ENCODE peak calls at places on chromosomes 11 and 22, in seven cellular contexts. V is OCI-LY7, X is cardiac muscle cell, I is mesenchymal stem cell, L is upper lobe of right lung, R is left ventricle myocardium inferior, J is heart left ventricle. Q is an unnamed sample.

GRCh38 chr22:19352217-19352616 is 60.7 kb upstream of the CLTCL1 start:
- DNase-seq in V (no peak), X (no peak), I (no peak), L (no peak), R (no peak), J (no peak), Q (no peak)

GRCh38 chr11:46251954-46252353 is 25.5 kb upstream of the CREB3L1 start:
- DNase-seq in V (no peak), X (no peak), I (no peak), L (no peak), R (no peak), J (no peak), Q (no peak)

GRCh38 chr11:61760946-61761345 is 8.5 kb downstream of the MYRF start:
- DNase-seq in V (no peak), X (no peak), I (no peak), L (no peak), R (no peak), J (no peak), Q (no peak)

GRCh38 chr11:33347490-33348125 is 90.4 kb downstream of the HIPK3 start:
- DNase-seq in V (no peak), X (no peak), I (no peak), L (no peak), R (no peak), J (no peak), Q (no peak)

GRCh38 chr11:123526027-123526805 is 96.1 kb downstream of the GRAMD1B start:
- DNase-seq in V (no peak), X (no peak), I (no peak), L (no peak), R (no peak), J (no peak), Q (no peak)

GRCh38 chr11:105181100-105181499 is 41.5 kb upstream of the CARD18 start:
- DNase-seq in V (no peak), X (peak), I (peak), L (no peak), R (no peak), J (peak), Q (no peak)

GRCh38 chr11:76659672-76660532 is 10.6 kb downstream of the LRRC32 start:
- DNase-seq in V (no peak), X (no peak), I (no peak), L (peak), R (no peak), J (peak), Q (no peak)

GRCh38 chr11:60951909-60952741 is at the start of gene SLC15A3:
- DNase-seq in V (peak), X (no peak), I (peak), L (peak), R (peak), J (peak), Q (no peak)

GRCh38 chr11:132158091-132158490 is 787.7 kb downstream of the NTM start:
- DNase-seq in V (peak), X (peak), I (peak), L (no peak), R (no peak), J (no peak), Q (no peak)

GRCh38 chr22:29314537-29315285 is 786 bp downstream of the RASL10A start:
- DNase-seq in V (no peak), X (no peak), I (peak), L (peak), R (no peak), J (no peak), Q (no peak)
- H3K4me3 ChIP-seq in V (no peak), X (peak), I (no peak), L (peak), R (peak), J (peak), Q (no peak)

DNA sequence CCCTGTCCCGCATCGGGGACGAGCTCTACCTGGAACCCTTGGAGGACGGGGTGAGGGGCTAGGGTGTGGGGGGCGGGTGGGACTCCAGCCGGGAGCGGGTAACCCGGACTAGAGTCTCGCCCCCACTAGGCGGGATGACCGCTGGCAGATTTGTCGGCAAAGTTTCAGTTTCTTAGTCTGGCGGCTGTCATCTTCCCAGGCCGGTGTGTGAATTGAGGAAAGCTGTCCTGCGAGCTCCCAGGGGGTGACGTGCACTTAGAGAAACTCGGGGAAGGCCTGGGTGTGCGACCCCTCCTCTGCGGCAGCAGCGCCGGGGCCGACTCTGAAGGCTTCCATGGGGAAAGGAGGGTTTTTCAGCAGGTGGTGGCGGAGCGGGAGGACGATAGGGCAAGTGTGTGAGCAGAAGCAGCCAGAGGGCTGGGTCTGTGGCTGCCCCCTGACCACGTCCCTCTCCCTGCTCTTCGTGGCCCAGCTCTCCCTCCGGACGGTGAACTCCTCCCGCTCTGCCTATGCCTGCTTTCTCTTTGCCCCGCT is 463 bp downstream of the RAD9A start:
- DNase-seq in V (no peak), X (no peak), I (peak), L (no peak), R (no peak), J (no peak), Q (no peak)
- H3K27ac ChIP-seq in V (peak), X (no peak), I (no peak), L (peak), R (peak), J (peak), Q (peak)

GRCh38 chr22:43399338-43399979 is 12.4 kb upstream of the MPPED1 start:
- DNase-seq in V (no peak), X (no peak), I (no peak), L (no peak), R (no peak), J (no peak), Q (no peak)
- H3K4me3 ChIP-seq in V (no peak), X (no peak), I (no peak), L (no peak), R (no peak), J (no peak), Q (no peak)

GRCh38 chr11:15991174-15991655 is 365.1 kb downstream of the SOX6 start:
- DNase-seq in V (no peak), X (no peak), I (no peak), L (no peak), R (no peak), J (no peak), Q (no peak)
- H3K27ac ChIP-seq in V (no peak), X (no peak), I (no peak), L (no peak), R (no peak), J (no peak), Q (no peak)

GRCh38 chr22:23522642-23523251 is 57.3 kb downstream of the IGLL1 start:
- DNase-seq in V (no peak), X (peak), I (peak), L (peak), R (no peak), J (peak), Q (no peak)
- H3K4me3 ChIP-seq in V (no peak), X (no peak), I (peak), L (no peak), R (peak), J (no peak), Q (no peak)

DNA sequence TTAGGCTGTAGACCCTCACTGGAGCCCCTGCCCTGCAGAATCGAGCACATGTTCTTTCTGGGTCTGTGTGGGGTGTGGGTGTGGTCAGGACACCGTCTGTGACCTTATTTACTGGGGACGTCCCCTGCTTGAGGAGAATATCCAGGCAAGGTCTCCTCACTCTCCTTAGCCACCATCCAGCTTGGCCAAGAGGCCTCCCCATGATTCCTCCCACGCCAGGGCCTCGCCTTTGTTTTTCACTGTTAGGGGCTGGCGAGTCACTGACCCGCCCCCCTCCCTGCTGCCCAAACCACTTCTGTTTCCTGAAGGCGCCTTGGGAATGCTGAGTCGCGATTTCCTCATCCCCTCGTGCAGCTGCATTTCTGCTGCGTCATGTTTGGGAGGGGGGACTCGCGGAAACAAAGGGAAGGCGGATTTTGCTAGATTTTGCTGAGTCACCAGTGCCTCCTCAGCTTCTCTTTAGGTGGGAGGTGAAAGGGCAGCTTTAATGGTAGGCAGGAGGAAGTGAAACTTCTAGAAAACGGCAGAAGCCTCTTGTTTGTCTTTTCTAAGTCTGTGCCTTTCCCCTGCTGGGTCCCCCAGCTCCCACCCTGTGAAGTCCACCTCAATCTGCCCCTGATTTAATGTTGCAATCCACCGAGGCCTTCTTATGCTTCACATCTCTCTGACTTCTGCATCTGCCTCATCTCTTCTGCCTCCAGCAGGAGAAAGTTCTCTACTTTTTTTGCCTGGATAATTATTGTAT is 4.0 kb upstream of the HMOX1 start:
- DNase-seq in V (peak), X (peak), I (peak), L (peak), R (peak), J (peak), Q (no peak)
- H3K27ac ChIP-seq in V (peak), X (peak), I (peak), L (peak), R (peak), J (peak), Q (no peak)

DNA sequence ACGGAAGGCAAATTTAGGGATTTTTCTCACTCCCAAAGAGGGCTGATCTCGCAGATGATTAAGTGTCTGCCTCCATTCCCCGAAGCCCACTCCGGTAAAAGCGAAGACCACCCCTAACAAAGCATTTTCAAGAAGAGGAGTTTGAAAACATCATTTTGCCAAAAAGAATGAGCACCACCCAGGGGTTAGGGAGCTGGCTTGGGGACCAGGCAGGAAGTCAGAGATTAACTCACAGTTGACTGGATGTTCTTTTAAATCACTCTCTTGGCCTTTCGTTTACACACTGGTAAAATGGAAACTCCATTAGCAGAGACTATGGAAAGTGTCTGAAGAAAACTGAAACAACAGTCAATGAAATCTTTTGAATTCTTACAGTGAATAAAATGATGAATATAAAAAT is 7.9 kb upstream of the TRIM44 start:
- DNase-seq in V (no peak), X (no peak), I (no peak), L (no peak), R (no peak), J (no peak), Q (no peak)
- H3K4me3 ChIP-seq in V (no peak), X (no peak), I (no peak), L (no peak), R (no peak), J (no peak), Q (no peak)

DNA sequence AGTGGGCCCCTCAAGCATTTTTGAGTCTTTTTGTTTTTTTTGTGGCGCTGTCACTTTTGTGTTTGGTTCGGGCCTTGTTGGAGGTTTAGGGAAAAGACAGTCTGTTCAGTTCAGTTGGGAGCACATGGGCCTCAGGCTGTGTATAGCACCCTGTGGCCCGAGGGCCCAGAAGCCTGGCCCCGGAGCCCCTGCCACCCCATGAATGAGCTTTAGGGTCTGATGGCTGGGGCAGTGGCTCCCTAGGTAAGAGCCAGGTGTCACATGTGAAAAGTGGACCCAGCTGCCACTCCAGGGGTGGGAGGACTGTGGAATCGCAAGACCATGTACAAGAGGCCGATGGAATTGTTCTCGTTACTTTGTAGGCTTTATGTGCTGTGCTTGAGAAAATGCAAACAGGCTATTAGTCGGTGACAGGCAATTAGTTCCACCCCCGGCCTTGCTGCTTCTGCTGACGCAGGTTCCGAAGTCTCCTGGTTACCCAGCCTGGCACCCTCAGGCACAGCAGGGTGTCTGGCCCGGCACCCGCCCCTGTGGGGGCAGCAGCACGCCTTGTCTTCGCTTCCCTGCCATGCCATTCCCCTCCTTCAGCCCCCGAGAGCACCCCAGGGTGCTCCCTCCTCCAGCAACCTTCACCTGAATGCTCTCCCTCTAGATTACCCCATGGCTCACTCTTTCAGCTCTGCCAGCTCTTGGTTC is 38.2 kb upstream of the PARVG start:
- DNase-seq in V (no peak), X (no peak), I (no peak), L (no peak), R (no peak), J (no peak), Q (no peak)
- H3K27ac ChIP-seq in V (no peak), X (no peak), I (no peak), L (no peak), R (peak), J (no peak), Q (no peak)

DNA sequence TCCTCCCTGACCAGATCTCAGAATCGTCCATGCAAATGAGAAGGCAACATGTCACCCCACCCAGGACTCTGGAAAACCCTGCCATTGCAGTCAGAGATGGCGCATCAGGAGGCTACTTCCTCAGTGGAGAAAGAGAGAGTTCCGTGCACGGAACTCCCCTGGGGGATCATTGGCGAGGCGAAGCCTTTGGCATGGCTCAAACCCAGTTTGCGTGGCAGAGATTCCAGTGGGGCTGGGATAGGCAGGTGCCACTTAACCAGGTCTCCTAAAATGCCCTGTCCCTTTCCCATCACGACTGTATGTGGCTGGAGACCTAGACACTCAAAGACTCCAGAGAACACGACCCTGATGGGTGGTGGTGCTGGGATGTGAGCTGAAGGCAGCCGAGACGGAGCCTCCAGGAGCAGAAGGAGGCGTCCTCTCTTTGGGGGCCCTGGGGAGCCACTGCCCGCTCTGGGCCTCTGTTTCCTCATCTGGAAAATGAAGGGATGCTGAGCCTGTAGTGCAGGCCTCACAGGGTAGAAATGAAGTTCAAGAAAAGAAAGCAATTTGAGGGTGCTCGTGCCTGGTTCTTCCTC is 5.0 kb downstream of the RGL4 start:
- DNase-seq in V (no peak), X (no peak), I (no peak), L (peak), R (no peak), J (no peak), Q (no peak)
- H3K4me3 ChIP-seq in V (no peak), X (no peak), I (no peak), L (no peak), R (no peak), J (no peak), Q (peak)

GRCh38 chr11:126211236-126212088 is at the start of the genes FAM118B and RPUSD4:
- DNase-seq in V (peak), X (peak), I (peak), L (peak), R (peak), J (peak), Q (peak)
- H3K27ac ChIP-seq in V (peak), X (peak), I (peak), L (peak), R (peak), J (peak), Q (peak)

Q was measured in CD4-positive, alpha-beta memory T cell.